ENCODE peak calls at places on chromosome 18, in nine cellular contexts. One of them, this sample, is unnamed.

GRCh38 chr18:346607-347006 is 78.8 kb upstream of the THOC1 start:
- DNase-seq in fibroblast of the aortic adventitia: no peak
- DNase-seq in cardiac fibroblast: no peak
- DNase-seq in lung: no peak
- DNase-seq in GM13976: no peak
- DNase-seq in lower leg skin: no peak
- DNase-seq in endothelial cell: no peak
- DNase-seq in RWPE1: no peak
- DNase-seq in A549: no peak
- DNase-seq in this sample: no peak

GRCh38 chr18:23042133-23042532 is 93.2 kb upstream of the CABLES1 start:
- DNase-seq in endothelial cell: no peak
- DNase-seq in fibroblast of the aortic adventitia: no peak
- DNase-seq in lower leg skin: no peak
- DNase-seq in cardiac fibroblast: no peak
- DNase-seq in lung: no peak
- DNase-seq in A549: no peak
- DNase-seq in RWPE1: no peak
- DNase-seq in GM13976: no peak
- DNase-seq in this sample: no peak

GRCh38 chr18:5972298-5972697 is 77.0 kb upstream of the TMEM200C start:
- DNase-seq in RWPE1: no peak
- DNase-seq in A549: no peak
- DNase-seq in GM13976: peak; percentile 45
- DNase-seq in lung: no peak
- DNase-seq in endothelial cell: no peak
- DNase-seq in fibroblast of the aortic adventitia: no peak
- DNase-seq in cardiac fibroblast: no peak
- DNase-seq in lower leg skin: no peak
- DNase-seq in this sample: no peak

GRCh38 chr18:79690586-79691482 is 11.2 kb downstream of the CTDP1 start:
- DNase-seq in cardiac fibroblast: no peak
- DNase-seq in lower leg skin: peak; percentile 50
- DNase-seq in A549: no peak
- DNase-seq in endothelial cell: no peak
- DNase-seq in lung: no peak
- DNase-seq in fibroblast of the aortic adventitia: no peak
- DNase-seq in GM13976: peak; percentile 38
- DNase-seq in RWPE1: no peak
- DNase-seq in this sample: no peak

GRCh38 chr18:12159446-12159845 is 65.8 kb downstream of the ANKRD62 start:
- DNase-seq in cardiac fibroblast: peak; percentile 10
- DNase-seq in RWPE1: peak; percentile 87
- DNase-seq in endothelial cell: no peak
- DNase-seq in A549: peak; percentile 0
- DNase-seq in GM13976: no peak
- DNase-seq in fibroblast of the aortic adventitia: no peak
- DNase-seq in lower leg skin: no peak
- DNase-seq in lung: no peak
- DNase-seq in this sample: no peak

GRCh38 chr18:24054130-24054529 is 39.6 kb downstream of the TTC39C start:
- DNase-seq in A549: no peak
- DNase-seq in fibroblast of the aortic adventitia: no peak
- DNase-seq in GM13976: no peak
- DNase-seq in endothelial cell: no peak
- DNase-seq in lower leg skin: no peak
- DNase-seq in lung: no peak
- DNase-seq in cardiac fibroblast: peak; percentile 10
- DNase-seq in RWPE1: peak; percentile 26
- DNase-seq in this sample: no peak

GRCh38 chr18:28974504-28974903 is 797.6 kb upstream of the CDH2 start:
- DNase-seq in lung: no peak
- DNase-seq in lower leg skin: no peak
- DNase-seq in endothelial cell: no peak
- DNase-seq in RWPE1: no peak
- DNase-seq in A549: no peak
- DNase-seq in cardiac fibroblast: peak; percentile 36
- DNase-seq in fibroblast of the aortic adventitia: no peak
- DNase-seq in GM13976: no peak
- DNase-seq in this sample: no peak

GRCh38 chr18:53909668-53910067 is 314.8 kb downstream of the MBD2 start:
- DNase-seq in RWPE1: no peak
- DNase-seq in A549: peak; percentile 27
- DNase-seq in lung: no peak
- DNase-seq in fibroblast of the aortic adventitia: peak; percentile 9
- DNase-seq in endothelial cell: no peak
- DNase-seq in GM13976: peak; percentile 20
- DNase-seq in cardiac fibroblast: peak; percentile 66
- DNase-seq in lower leg skin: no peak
- DNase-seq in this sample: no peak

GRCh38 chr18:35588995-35589394 is 7.5 kb downstream of the GALNT1 start:
- DNase-seq in endothelial cell: peak; percentile 24
- DNase-seq in fibroblast of the aortic adventitia: no peak
- DNase-seq in GM13976: no peak
- DNase-seq in lower leg skin: no peak
- DNase-seq in cardiac fibroblast: no peak
- DNase-seq in lung: no peak
- DNase-seq in RWPE1: no peak
- DNase-seq in A549: no peak
- DNase-seq in this sample: no peak

GRCh38 chr18:67354091-67354490 is 162.4 kb downstream of the DSEL start:
- DNase-seq in A549: no peak
- DNase-seq in lower leg skin: no peak
- DNase-seq in fibroblast of the aortic adventitia: no peak
- DNase-seq in RWPE1: no peak
- DNase-seq in lung: no peak
- DNase-seq in cardiac fibroblast: no peak
- DNase-seq in GM13976: no peak
- DNase-seq in endothelial cell: no peak
- DNase-seq in this sample: no peak

GRCh38 chr18:26655614-26656400 is 107.5 kb upstream of the KCTD1 start:
- DNase-seq in RWPE1: peak; percentile 49
- DNase-seq in GM13976: no peak
- DNase-seq in endothelial cell: peak; percentile 58
- DNase-seq in lower leg skin: peak; percentile 88
- DNase-seq in A549: peak; percentile 75
- DNase-seq in lung: peak; percentile 61
- DNase-seq in cardiac fibroblast: peak; percentile 49
- DNase-seq in fibroblast of the aortic adventitia: peak; percentile 35
- DNase-seq in this sample: no peak

GRCh38 chr18:50044402-50044801 is 150.5 kb downstream of the MYO5B start:
- DNase-seq in A549: no peak
- DNase-seq in GM13976: no peak
- DNase-seq in fibroblast of the aortic adventitia: no peak
- DNase-seq in lung: no peak
- DNase-seq in RWPE1: no peak
- DNase-seq in cardiac fibroblast: no peak
- DNase-seq in endothelial cell: no peak
- DNase-seq in lower leg skin: no peak
- DNase-seq in this sample: no peak
- TF ChIP-seq CTCF in A549: no peak
- TF ChIP-seq CTCF in GM13976: no peak
- TF ChIP-seq CTCF in fibroblast of the aortic adventitia: no peak
- TF ChIP-seq CTCF in lung: no peak
- TF ChIP-seq CTCF in RWPE1: no peak
- TF ChIP-seq CTCF in cardiac fibroblast: no peak
- TF ChIP-seq CTCF in endothelial cell: peak; percentile 17
- TF ChIP-seq CTCF in lower leg skin: no peak
- TF ChIP-seq CTCF in this sample: no peak

DNA sequence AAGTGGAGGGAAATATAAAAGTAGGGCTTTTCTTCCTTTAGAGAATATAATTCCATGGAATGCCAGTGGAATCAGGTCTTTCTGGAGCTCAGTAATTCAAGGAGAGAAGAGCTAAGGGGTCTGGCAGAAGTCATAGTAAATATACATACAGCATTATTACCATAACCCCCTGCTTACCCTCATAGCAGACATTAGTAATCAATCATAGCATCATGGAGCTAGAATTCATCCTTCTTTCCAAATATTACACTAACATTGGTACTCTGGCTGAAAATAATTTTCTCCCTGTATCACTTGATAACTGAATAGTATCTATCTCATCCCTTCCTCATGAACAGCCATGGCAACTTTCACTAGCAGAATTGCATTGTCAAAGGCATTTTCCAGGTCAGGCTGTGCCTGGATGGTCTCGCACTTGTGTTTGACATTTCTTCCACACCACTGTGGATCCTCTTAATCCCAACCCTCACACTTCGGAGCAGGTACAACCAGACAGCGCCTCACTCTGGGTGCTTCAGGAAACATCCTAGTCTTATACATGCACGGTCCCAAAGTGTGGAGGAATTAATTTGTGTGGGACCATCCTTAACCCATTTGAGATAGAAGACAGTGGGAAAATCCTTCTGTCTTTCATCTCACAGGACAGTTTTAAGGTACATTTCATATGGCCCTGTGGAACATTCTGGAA is 84.2 kb upstream of the SEC11C start:
- DNase-seq in RWPE1: no peak
- DNase-seq in GM13976: no peak
- DNase-seq in A549: peak; percentile 38
- DNase-seq in lower leg skin: no peak
- DNase-seq in lung: no peak
- DNase-seq in fibroblast of the aortic adventitia: no peak
- DNase-seq in endothelial cell: no peak
- DNase-seq in cardiac fibroblast: peak; percentile 42
- DNase-seq in this sample: no peak
- TF ChIP-seq CTCF in RWPE1: no peak
- TF ChIP-seq CTCF in GM13976: no peak
- TF ChIP-seq CTCF in A549: no peak
- TF ChIP-seq CTCF in lower leg skin: no peak
- TF ChIP-seq CTCF in lung: no peak
- TF ChIP-seq CTCF in fibroblast of the aortic adventitia: no peak
- TF ChIP-seq CTCF in endothelial cell: no peak
- TF ChIP-seq CTCF in cardiac fibroblast: peak; percentile 35
- TF ChIP-seq CTCF in this sample: peak; percentile 10

DNA sequence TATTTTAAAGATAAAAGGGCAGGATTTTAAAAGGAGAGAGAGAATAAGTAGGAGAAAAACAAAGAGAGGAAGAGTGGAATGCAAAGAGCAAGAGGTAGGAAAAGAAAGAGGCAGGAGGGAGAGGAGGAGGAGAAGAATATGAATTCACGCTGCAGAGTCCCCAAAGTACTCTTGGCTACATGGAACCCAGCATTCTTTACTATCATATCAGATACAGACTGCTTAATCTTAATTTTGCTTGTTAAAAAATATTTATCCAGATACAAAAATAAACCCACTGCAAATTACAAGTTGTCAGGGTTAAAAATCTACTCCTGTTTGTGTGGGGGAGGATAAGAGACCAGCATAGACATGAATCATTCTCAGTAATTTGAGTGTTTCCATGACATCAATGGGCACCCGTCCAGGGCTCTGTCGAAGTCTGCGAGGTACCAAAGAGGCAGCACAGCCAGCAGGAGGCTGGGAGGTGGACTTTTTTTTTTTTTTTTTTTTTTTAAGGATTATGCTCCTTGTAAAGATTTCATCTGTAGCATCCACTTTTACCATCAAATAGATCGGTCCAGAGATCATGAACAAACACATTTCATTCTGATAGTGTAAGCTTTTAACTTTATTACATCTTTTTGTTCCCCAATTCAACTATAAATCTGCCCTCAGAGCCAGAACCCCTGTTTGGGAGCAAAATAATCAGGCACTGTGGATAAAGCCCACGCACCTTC is 182.2 kb downstream of the TCF4 start:
- DNase-seq in RWPE1: peak; percentile 55
- DNase-seq in A549: peak; percentile 69
- DNase-seq in GM13976: no peak
- DNase-seq in lung: peak; percentile 66
- DNase-seq in lower leg skin: peak; percentile 96
- DNase-seq in fibroblast of the aortic adventitia: peak; percentile 96
- DNase-seq in endothelial cell: no peak
- DNase-seq in cardiac fibroblast: peak; percentile 98
- DNase-seq in this sample: no peak
- TF ChIP-seq CTCF in RWPE1: no peak
- TF ChIP-seq CTCF in A549: no peak
- TF ChIP-seq CTCF in GM13976: no peak
- TF ChIP-seq CTCF in lung: no peak
- TF ChIP-seq CTCF in lower leg skin: no peak
- TF ChIP-seq CTCF in fibroblast of the aortic adventitia: peak; percentile 31
- TF ChIP-seq CTCF in endothelial cell: no peak
- TF ChIP-seq CTCF in cardiac fibroblast: peak; percentile 25
- TF ChIP-seq CTCF in this sample: no peak

DNA sequence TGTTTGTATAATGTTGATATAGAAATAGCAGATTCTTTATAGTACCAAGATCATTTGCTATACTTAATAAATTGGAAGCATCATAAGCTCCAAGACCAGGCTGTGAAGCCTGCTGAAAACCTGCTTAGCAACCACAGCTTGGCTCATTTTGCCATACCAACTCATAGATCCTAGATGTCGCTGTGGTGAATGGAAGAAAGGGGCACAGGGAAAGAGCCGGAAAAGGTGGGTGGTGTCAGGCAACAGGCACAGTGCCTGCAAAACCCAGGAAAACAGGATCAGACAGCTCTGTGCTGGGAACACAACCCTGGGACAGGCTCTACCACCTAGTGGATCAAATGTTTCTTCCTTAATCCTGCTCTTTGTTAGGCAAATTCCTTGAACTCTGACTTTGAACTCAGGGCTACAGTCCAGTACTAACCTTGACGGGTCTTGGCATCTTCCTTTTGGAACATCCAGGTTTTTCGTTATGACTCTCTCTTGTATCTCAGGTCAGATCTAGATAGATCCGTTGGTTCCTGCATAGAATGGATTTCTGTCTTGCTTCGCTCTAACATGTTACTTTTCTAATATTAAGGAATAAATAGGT is 31.6 kb downstream of the TWSG1 start:
- DNase-seq in endothelial cell: peak; percentile 49
- DNase-seq in cardiac fibroblast: peak; percentile 38
- DNase-seq in RWPE1: peak; percentile 79
- DNase-seq in GM13976: no peak
- DNase-seq in lower leg skin: peak; percentile 86
- DNase-seq in A549: peak; percentile 35
- DNase-seq in fibroblast of the aortic adventitia: peak; percentile 52
- DNase-seq in lung: no peak
- DNase-seq in this sample: no peak
- TF ChIP-seq CTCF in endothelial cell: no peak
- TF ChIP-seq CTCF in cardiac fibroblast: peak; percentile 31
- TF ChIP-seq CTCF in RWPE1: peak; percentile 58
- TF ChIP-seq CTCF in GM13976: no peak
- TF ChIP-seq CTCF in lower leg skin: no peak
- TF ChIP-seq CTCF in A549: no peak
- TF ChIP-seq CTCF in fibroblast of the aortic adventitia: peak; percentile 50
- TF ChIP-seq CTCF in lung: no peak
- TF ChIP-seq CTCF in this sample: peak; percentile 69